ENCODE peak calls at places on chromosomes 6 and 20, in seven cellular contexts. H, F, E, S, U, T and M are unnamed samples.

GRCh38 chr6:41597246-41598000 is 40.8 kb upstream of the MDFI start:
- DNase-seq in H (no peak), F (no peak), E (no peak), S (peak; percentile 43), U (peak; percentile 56), T (no peak), M (no peak)

GRCh38 chr6:101396552-101397173 is 3.2 kb downstream of the GRIK2 start:
- DNase-seq in H (peak; percentile 43), F (no peak), E (peak; percentile 75), S (no peak), U (no peak), T (peak; percentile 57), M (peak; percentile 39)

GRCh38 chr6:140082867-140083297 is 708.4 kb upstream of the CITED2 start:
- DNase-seq in H (no peak), F (no peak), E (peak; percentile 76), S (no peak), U (no peak), T (no peak), M (no peak)

GRCh38 chr6:166173292-166173951 is 5.8 kb upstream of the TBXT start:
- DNase-seq in H (peak; percentile 56), F (no peak), E (no peak), S (no peak), U (no peak), T (peak; percentile 40), M (no peak)

GRCh38 chr20:967796-968742 is 34.0 kb downstream of the RSPO4 start:
- DNase-seq in H (no peak), F (no peak), E (peak; percentile 30), S (no peak), U (no peak), T (no peak), M (no peak)

GRCh38 chr6:159203304-159204005 is 34.3 kb downstream of the FNDC1 start:
- DNase-seq in H (no peak), F (no peak), E (peak; percentile 95), S (no peak), U (peak; percentile 74), T (no peak), M (peak; percentile 20)

GRCh38 chr6:137775720-137776119 is 91.3 kb upstream of the TNFAIP3 start:
- DNase-seq in H (no peak), F (no peak), E (no peak), S (no peak), U (no peak), T (peak; percentile 36), M (no peak)

GRCh38 chr20:23445596-23446217 is 6.2 kb downstream of the CSTL1 start:
- DNase-seq in H (no peak), F (no peak), E (peak; percentile 81), S (no peak), U (no peak), T (no peak), M (no peak)

GRCh38 chr6:28353981-28354676 is 4.4 kb downstream of the ZKSCAN3 start:
- DNase-seq in H (peak; percentile 68), F (no peak), E (no peak), S (peak; percentile 78), U (no peak), T (peak; percentile 74), M (no peak)

GRCh38 chr20:21546355-21546754 is 32.5 kb upstream of the NKX2-2 start:
- DNase-seq in H (no peak), F (no peak), E (no peak), S (no peak), U (no peak), T (no peak), M (no peak)

GRCh38 chr20:51470907-51471411 is 71.6 kb downstream of the NFATC2 start:
- DNase-seq in H (no peak), F (no peak), E (no peak), S (no peak), U (no peak), T (no peak), M (no peak)

GRCh38 chr6:13457577-13457976 is 29.8 kb downstream of the GFOD1 start:
- DNase-seq in H (no peak), F (no peak), E (peak; percentile 53), S (no peak), U (no peak), T (no peak), M (no peak)

GRCh38 chr6:2557181-2557720 is 193.5 kb downstream of the MYLK4 start:
- DNase-seq in H (no peak), F (no peak), E (no peak), S (no peak), U (no peak), T (no peak), M (no peak)

GRCh38 chr20:62931464-62931863 is 5.2 kb upstream of the DIDO1 start:
- DNase-seq in H (no peak), F (no peak), E (no peak), S (peak; percentile 1), U (no peak), T (no peak), M (no peak)

GRCh38 chr20:10282930-10283556 is 64.4 kb downstream of the SNAP25 start:
- DNase-seq in H (no peak), F (no peak), E (peak; percentile 76), S (no peak), U (no peak), T (no peak), M (no peak)

GRCh38 chr6:166274739-166275370 is 33.3 kb downstream of the PRR18 start:
- DNase-seq in H (no peak), F (no peak), E (no peak), S (no peak), U (no peak), T (no peak), M (no peak)

GRCh38 chr6:63598251-63599036 is 26.2 kb downstream of the LOC128125822 start:
- DNase-seq in H (peak; percentile 74), F (no peak), E (peak; percentile 75), S (peak; percentile 76), U (peak; percentile 78), T (peak; percentile 57), M (peak; percentile 14)

GRCh38 chr6:88443554-88443953 is 277.4 kb upstream of the CNR1 start:
- DNase-seq in H (no peak), F (no peak), E (no peak), S (no peak), U (no peak), T (no peak), M (no peak)

GRCh38 chr6:168877821-168878282 is 375.8 kb downstream of the THBS2 start:
- DNase-seq in H (no peak), F (no peak), E (peak; percentile 25), S (no peak), U (no peak), T (no peak), M (peak; percentile 3)

GRCh38 chr6:95973976-95974375 is 41.8 kb upstream of the FUT9 start:
- DNase-seq in H (no peak), F (no peak), E (no peak), S (no peak), U (no peak), T (no peak), M (no peak)

GRCh38 chr6:9116026-9116425 is 680.7 kb upstream of the SLC35B3 start:
- DNase-seq in H (no peak), F (no peak), E (peak; percentile 96), S (no peak), U (no peak), T (no peak), M (peak; percentile 89)

GRCh38 chr20:50189681-50190250 is 864 bp upstream of the CEBPB start:
- DNase-seq in H (peak; percentile 69), F (no peak), E (peak; percentile 52), S (peak; percentile 90), U (peak; percentile 86), T (no peak), M (no peak)

GRCh38 chr20:43559588-43559987 is 761 bp downstream of the SGK2 start:
- DNase-seq in H (no peak), F (no peak), E (no peak), S (no peak), U (no peak), T (no peak), M (no peak)

GRCh38 chr6:99822741-99823512 is 171.1 kb downstream of the MCHR2 start:
- DNase-seq in H (no peak), F (no peak), E (peak; percentile 78), S (no peak), U (no peak), T (no peak), M (peak; percentile 48)
- TF ChIP-seq CTCF in H (no peak), F (peak; percentile 11), E (peak; percentile 55), S (peak; percentile 35), U (no peak), T (peak; percentile 32), M (peak; percentile 53)

DNA sequence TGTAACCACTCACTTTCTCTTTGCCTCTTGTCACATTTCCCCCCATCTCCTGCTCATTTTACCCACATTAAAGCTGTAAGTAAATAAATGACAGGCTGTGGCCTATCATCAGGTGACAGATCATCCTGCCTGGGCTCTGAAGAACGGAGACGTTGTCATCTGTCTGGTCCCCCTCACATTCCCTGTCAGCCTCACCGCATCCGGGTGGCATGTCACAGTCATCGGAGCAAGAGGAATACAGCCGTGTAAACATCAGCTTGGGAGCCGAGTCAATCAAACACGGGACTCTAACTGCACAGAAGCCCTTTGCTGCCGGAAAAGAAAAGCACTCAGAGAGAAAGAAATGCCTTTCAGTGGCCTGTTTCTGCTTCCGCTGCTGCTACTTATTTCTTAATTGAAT is 371.9 kb upstream of the ID4 start:
- DNase-seq in H (no peak), F (no peak), E (no peak), S (no peak), U (no peak), T (no peak), M (no peak)
- H3K4me3 ChIP-seq in H (no peak overlapping the region), F (no peak overlapping the region), E (no peak overlapping the region), S (no peak overlapping the region), U (no peak overlapping the region), T (no peak overlapping the region), M (no peak overlapping the region)

DNA sequence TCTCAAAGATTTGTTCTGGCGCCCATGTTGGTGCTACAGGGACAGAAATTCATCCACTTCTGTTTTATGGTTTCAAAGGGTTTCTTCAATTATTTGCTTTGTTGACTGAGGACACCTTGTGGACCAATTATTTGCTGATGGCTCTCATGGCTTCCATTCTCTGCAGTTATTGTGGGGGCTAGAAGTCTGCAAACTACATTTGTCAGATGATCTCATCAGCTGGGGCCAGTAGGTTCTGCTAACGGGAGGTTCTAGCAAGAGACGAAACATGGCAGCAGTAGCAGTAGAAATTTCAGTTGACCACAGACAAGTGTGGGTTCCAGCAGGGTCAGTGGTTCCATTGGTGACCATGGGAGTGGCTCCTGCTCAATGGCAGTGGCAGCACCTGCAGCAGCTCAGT is 72.8 kb upstream of the BLCAP start:
- DNase-seq in H (no peak), F (no peak), E (no peak), S (no peak), U (no peak), T (no peak), M (no peak)
- TF ChIP-seq CTCF in H (no peak), F (no peak), E (no peak), S (no peak), U (no peak), T (no peak), M (no peak)

GRCh38 chr6:57085441-57085840 is 4.5 kb upstream of the ZNF451 start:
- DNase-seq in H (no peak), F (no peak), E (no peak), S (no peak), U (no peak), T (no peak), M (no peak)

GRCh38 chr6:57089687-57090457 is at the start of gene ZNF451:
- DNase-seq in H (peak; percentile 98), F (peak; percentile 82), E (peak; percentile 99), S (peak; percentile 99), U (peak; percentile 98), T (peak; percentile 98), M (peak; percentile 89)

GRCh38 chr6:57086843-57087242 is 3.1 kb upstream of the ZNF451 start:
- DNase-seq in H (no peak), F (no peak), E (no peak), S (no peak), U (no peak), T (no peak), M (no peak)

GRCh38 chr6:57087916-57088315 is 2.1 kb upstream of the ZNF451 start:
- DNase-seq in H (no peak), F (no peak), E (no peak), S (no peak), U (no peak), T (no peak), M (no peak)

GRCh38 chr6:57089265-57089664 is 723 bp upstream of the ZNF451 start:
- DNase-seq in H (no peak), F (no peak), E (no peak), S (no peak), U (no peak), T (no peak), M (no peak)
- H3K4me3 ChIP-seq in H (no peak overlapping the region), F (peak overlapping the region; percentile 64), E (peak overlapping the region; percentile 67), S (peak overlapping the region; percentile 61), U (peak overlapping the region; percentile 61), T (peak overlapping the region; percentile 71), M (peak overlapping the region; percentile 56)